ENCODE peak calls at places on chromosomes 11 and 22, in five cellular contexts. One of them, this sample, is unnamed.
A peak's percentile ranks its signal among the peaks of the same experiment; 100 is the strongest.

GRCh38 chr11:12474871-12475270 is 97.5 kb downstream of the PARVA start:
- DNase-seq in spleen: no peak
- DNase-seq in HAP-1: no peak
- DNase-seq in psoas muscle: no peak
- DNase-seq in cardiac muscle cell: no peak
- DNase-seq in this sample: no peak

GRCh38 chr11:120908521-120909181 is 115.3 kb upstream of the TBCEL start:
- DNase-seq in psoas muscle: no peak
- DNase-seq in spleen: peak; percentile 80
- DNase-seq in HAP-1: no peak
- DNase-seq in cardiac muscle cell: peak; percentile 7
- DNase-seq in this sample: no peak

GRCh38 chr11:20399498-20399897 is 12.0 kb downstream of the PRMT3 start:
- DNase-seq in HAP-1: peak; percentile 72
- DNase-seq in psoas muscle: no peak
- DNase-seq in spleen: no peak
- DNase-seq in cardiac muscle cell: no peak
- DNase-seq in this sample: no peak

GRCh38 chr11:18046116-18046777 is at the start of gene TPH1:
- DNase-seq in spleen: no peak
- DNase-seq in HAP-1: no peak
- DNase-seq in cardiac muscle cell: peak; percentile 74
- DNase-seq in psoas muscle: peak; percentile 23
- DNase-seq in this sample: no peak

GRCh38 chr22:37930270-37930951 is 23.0 kb downstream of the C22orf23 start:
- DNase-seq in cardiac muscle cell: peak; percentile 29
- DNase-seq in spleen: no peak
- DNase-seq in HAP-1: no peak
- DNase-seq in psoas muscle: no peak
- DNase-seq in this sample: no peak

GRCh38 chr11:129792663-129793062 is 23.0 kb upstream of the TMEM45B start:
- DNase-seq in HAP-1: no peak
- DNase-seq in cardiac muscle cell: no peak
- DNase-seq in spleen: no peak
- DNase-seq in psoas muscle: no peak
- DNase-seq in this sample: no peak

GRCh38 chr11:33893711-33894401 is 2.0 kb upstream of the LMO2 start:
- DNase-seq in cardiac muscle cell: peak; percentile 86
- DNase-seq in spleen: peak; percentile 85
- DNase-seq in HAP-1: no peak
- DNase-seq in psoas muscle: no peak
- DNase-seq in this sample: peak; percentile 68

GRCh38 chr11:117998201-117998579 is 12.0 kb downstream of the IL10RA start:
- DNase-seq in HAP-1: no peak
- DNase-seq in psoas muscle: no peak
- DNase-seq in cardiac muscle cell: no peak
- DNase-seq in spleen: no peak
- DNase-seq in this sample: no peak

GRCh38 chr22:33018232-33018864 is 39.8 kb downstream of the SYN3 start:
- DNase-seq in HAP-1: peak; percentile 55
- DNase-seq in psoas muscle: peak; percentile 33
- DNase-seq in cardiac muscle cell: peak; percentile 67
- DNase-seq in spleen: no peak
- DNase-seq in this sample: no peak

GRCh38 chr22:30239421-30240405 is 6.8 kb downstream of the LIF start:
- DNase-seq in psoas muscle: no peak
- DNase-seq in cardiac muscle cell: no peak
- DNase-seq in spleen: no peak
- DNase-seq in HAP-1: no peak
- DNase-seq in this sample: no peak

GRCh38 chr22:30240541-30241417 is 5.8 kb downstream of the LIF start:
- DNase-seq in cardiac muscle cell: no peak
- DNase-seq in spleen: no peak
- DNase-seq in psoas muscle: no peak
- DNase-seq in HAP-1: no peak
- DNase-seq in this sample: no peak

GRCh38 chr22:30238136-30238535 is 8.4 kb downstream of the LIF start:
- DNase-seq in psoas muscle: no peak
- DNase-seq in cardiac muscle cell: peak; percentile 57
- DNase-seq in HAP-1: no peak
- DNase-seq in spleen: no peak
- DNase-seq in this sample: no peak

GRCh38 chr22:30236875-30237274 is 9.7 kb downstream of the LIF start:
- DNase-seq in psoas muscle: no peak
- DNase-seq in spleen: no peak
- DNase-seq in cardiac muscle cell: no peak
- DNase-seq in HAP-1: no peak
- DNase-seq in this sample: no peak

GRCh38 chr22:30238661-30239420 is 7.7 kb downstream of the LIF start:
- DNase-seq in spleen: no peak
- DNase-seq in psoas muscle: no peak
- DNase-seq in cardiac muscle cell: peak; percentile 88
- DNase-seq in HAP-1: no peak
- DNase-seq in this sample: no peak
- H3K4me1 ChIP-seq in spleen: peaks cover 27% of the 10 kb centered on the region
- H3K4me1 ChIP-seq in psoas muscle: no peaks in the 10 kb centered on the region
- H3K4me1 ChIP-seq in cardiac muscle cell: peaks cover 3% of the 10 kb centered on the region
- H3K4me1 ChIP-seq in HAP-1: peaks cover 6% of the 10 kb centered on the region
- H3K4me1 ChIP-seq in this sample: peaks cover 8% of the 10 kb centered on the region

DNA sequence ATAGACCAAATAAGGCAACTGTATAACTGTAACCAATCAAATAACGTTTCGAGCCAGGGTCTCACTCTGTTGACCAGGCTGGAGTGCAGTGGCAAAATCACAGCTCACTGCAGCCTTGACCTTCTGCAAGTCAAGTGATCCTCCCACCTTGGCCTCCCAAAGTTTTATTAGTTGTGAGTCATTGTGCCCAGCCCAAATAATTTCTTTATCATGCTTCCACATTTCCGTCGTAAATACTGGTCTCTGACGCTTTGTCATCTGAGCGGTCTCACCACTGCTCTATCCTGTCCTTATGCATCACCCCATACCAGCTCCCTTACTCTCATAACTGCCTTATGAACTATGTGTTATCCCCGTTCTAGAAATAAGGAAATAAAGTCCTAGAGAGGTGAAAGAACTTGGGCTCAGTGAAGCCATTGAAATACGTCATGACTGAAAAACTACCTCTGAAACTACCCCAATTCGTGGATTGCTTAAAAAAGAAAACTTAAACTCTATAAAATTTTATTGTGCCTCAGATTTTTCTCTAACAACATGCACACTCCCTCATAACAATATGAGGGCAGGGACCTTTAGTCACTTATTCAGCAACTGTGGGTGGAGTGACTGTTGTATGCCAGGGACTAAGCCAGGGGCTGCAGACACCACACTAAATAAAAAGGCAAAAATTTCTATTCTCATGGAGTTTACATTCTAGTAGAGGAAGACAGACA is 15.8 kb upstream of the RTN4RL2 start:
- DNase-seq in psoas muscle: no peak
- DNase-seq in cardiac muscle cell: no peak
- DNase-seq in HAP-1: no peak
- DNase-seq in spleen: peak; percentile 2
- DNase-seq in this sample: no peak
- H3K4me1 ChIP-seq in psoas muscle: no peaks in the 10 kb centered on the region
- H3K4me1 ChIP-seq in cardiac muscle cell: no peaks in the 10 kb centered on the region
- H3K4me1 ChIP-seq in HAP-1: no peaks in the 10 kb centered on the region
- H3K4me1 ChIP-seq in spleen: no peaks in the 10 kb centered on the region
- H3K4me1 ChIP-seq in this sample: no peaks in the 10 kb centered on the region

GRCh38 chr11:3964056-3964455 is 108.6 kb downstream of the STIM1 start:
- DNase-seq in psoas muscle: no peak
- DNase-seq in spleen: no peak
- DNase-seq in HAP-1: no peak
- DNase-seq in cardiac muscle cell: no peak
- DNase-seq in this sample: no peak
- H3K4me1 ChIP-seq in psoas muscle: peaks cover 48% of the 10 kb centered on the region
- H3K4me1 ChIP-seq in spleen: peaks cover 24% of the 10 kb centered on the region
- H3K4me1 ChIP-seq in HAP-1: no peaks in the 10 kb centered on the region
- H3K4me1 ChIP-seq in cardiac muscle cell: peaks cover 9% of the 10 kb centered on the region
- H3K4me1 ChIP-seq in this sample: peaks cover 63% of the 10 kb centered on the region

GRCh38 chr22:24444251-24444650 is 16.9 kb downstream of the ADORA2A start:
- DNase-seq in cardiac muscle cell: no peak
- DNase-seq in HAP-1: no peak
- DNase-seq in psoas muscle: no peak
- DNase-seq in spleen: no peak
- DNase-seq in this sample: no peak

GRCh38 chr22:24440718-24441405 is 13.5 kb downstream of the ADORA2A start:
- DNase-seq in spleen: peak; percentile 79
- DNase-seq in HAP-1: no peak
- DNase-seq in psoas muscle: no peak
- DNase-seq in cardiac muscle cell: no peak
- DNase-seq in this sample: no peak

GRCh38 chr22:24443668-24444067 is 16.3 kb downstream of the ADORA2A start:
- DNase-seq in cardiac muscle cell: no peak
- DNase-seq in spleen: no peak
- DNase-seq in psoas muscle: no peak
- DNase-seq in HAP-1: no peak
- DNase-seq in this sample: no peak

GRCh38 chr22:24441406-24442351 is 14.3 kb downstream of the ADORA2A start:
- DNase-seq in HAP-1: no peak
- DNase-seq in psoas muscle: no peak
- DNase-seq in spleen: no peak
- DNase-seq in cardiac muscle cell: no peak
- DNase-seq in this sample: no peak

DNA sequence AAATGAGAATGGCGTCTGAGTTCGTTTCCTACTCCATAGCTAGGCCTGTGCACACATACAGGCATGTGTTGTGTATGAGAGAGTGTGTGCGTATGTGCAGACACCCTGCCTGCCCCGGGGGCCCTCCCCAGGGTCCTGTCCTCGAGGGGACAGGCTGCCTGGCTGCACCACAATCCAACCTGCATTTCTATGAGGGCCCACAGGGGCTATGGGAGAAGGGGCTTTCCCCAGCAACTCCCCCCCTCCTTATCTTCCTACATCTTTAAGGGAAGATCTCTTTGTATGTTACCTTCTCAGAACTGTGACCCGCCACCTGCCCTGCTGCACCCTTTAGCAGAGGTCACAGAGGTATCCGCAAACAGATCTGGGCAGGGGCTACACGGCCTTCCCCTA is 14.9 kb downstream of the ADORA2A start:
- DNase-seq in cardiac muscle cell: no peak
- DNase-seq in spleen: no peak
- DNase-seq in HAP-1: no peak
- DNase-seq in psoas muscle: no peak
- DNase-seq in this sample: no peak
- H3K4me1 ChIP-seq in cardiac muscle cell: peaks cover 17% of the 10 kb centered on the region
- H3K4me1 ChIP-seq in spleen: peaks cover 83% of the 10 kb centered on the region
- H3K4me1 ChIP-seq in HAP-1: peaks cover 4% of the 10 kb centered on the region
- H3K4me1 ChIP-seq in psoas muscle: peaks cover 11% of the 10 kb centered on the region
- H3K4me1 ChIP-seq in this sample: peaks cover 5% of the 10 kb centered on the region

GRCh38 chr11:128680906-128681305 is 13.0 kb upstream of the FLI1 start:
- DNase-seq in psoas muscle: no peak
- DNase-seq in cardiac muscle cell: no peak
- DNase-seq in HAP-1: no peak
- DNase-seq in spleen: no peak
- DNase-seq in this sample: no peak

DNA sequence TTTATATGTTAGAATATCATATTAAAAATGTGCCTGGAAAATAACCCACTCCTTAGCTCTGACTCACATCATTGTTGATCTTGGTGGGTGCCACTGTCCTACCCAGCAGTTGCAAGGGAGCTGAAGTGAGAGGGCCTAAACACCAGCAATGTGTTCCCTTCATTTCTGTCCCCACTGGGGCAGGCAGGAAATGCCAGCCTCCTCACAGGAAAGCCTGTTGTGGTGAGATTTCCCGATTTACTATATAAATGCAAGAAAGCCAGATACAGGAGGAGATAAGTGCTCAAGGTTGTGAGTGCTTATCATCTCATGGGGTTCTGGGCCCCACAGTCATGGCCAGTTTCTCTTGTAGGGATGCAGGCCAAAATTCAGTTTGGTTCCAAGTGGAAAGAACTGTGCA is 15.9 kb upstream of the FLI1 start:
- DNase-seq in cardiac muscle cell: no peak
- DNase-seq in spleen: no peak
- DNase-seq in HAP-1: no peak
- DNase-seq in psoas muscle: no peak
- DNase-seq in this sample: no peak
- H3K4me1 ChIP-seq in cardiac muscle cell: no peaks in the 10 kb centered on the region
- H3K4me1 ChIP-seq in spleen: peaks cover 35% of the 10 kb centered on the region
- H3K4me1 ChIP-seq in HAP-1: no peaks in the 10 kb centered on the region
- H3K4me1 ChIP-seq in psoas muscle: no peaks in the 10 kb centered on the region
- H3K4me1 ChIP-seq in this sample: peaks cover 17% of the 10 kb centered on the region

GRCh38 chr11:122202161-122202950 is 86.3 kb upstream of the BLID start:
- DNase-seq in spleen: no peak
- DNase-seq in psoas muscle: no peak
- DNase-seq in HAP-1: no peak
- DNase-seq in cardiac muscle cell: peak; percentile 83
- DNase-seq in this sample: no peak

GRCh38 chr11:122202951-122203456 is 87.0 kb upstream of the BLID start:
- DNase-seq in cardiac muscle cell: peak; percentile 83
- DNase-seq in psoas muscle: peak; percentile 70
- DNase-seq in HAP-1: peak; percentile 40
- DNase-seq in spleen: peak; percentile 84
- DNase-seq in this sample: peak; percentile 4

GRCh38 chr11:122207505-122207904 is 91.5 kb upstream of the BLID start:
- DNase-seq in spleen: no peak
- DNase-seq in psoas muscle: no peak
- DNase-seq in HAP-1: no peak
- DNase-seq in cardiac muscle cell: peak; percentile 84
- DNase-seq in this sample: no peak

GRCh38 chr11:122204206-122204605 is 88.2 kb upstream of the BLID start:
- DNase-seq in HAP-1: no peak
- DNase-seq in cardiac muscle cell: no peak
- DNase-seq in spleen: no peak
- DNase-seq in psoas muscle: no peak
- DNase-seq in this sample: no peak

GRCh38 chr11:122205036-122205435 is 89.0 kb upstream of the BLID start:
- DNase-seq in spleen: no peak
- DNase-seq in cardiac muscle cell: no peak
- DNase-seq in psoas muscle: no peak
- DNase-seq in HAP-1: no peak
- DNase-seq in this sample: no peak
- H3K4me1 ChIP-seq in spleen: peaks cover 6% of the 10 kb centered on the region
- H3K4me1 ChIP-seq in cardiac muscle cell: peaks cover 14% of the 10 kb centered on the region
- H3K4me1 ChIP-seq in psoas muscle: peaks cover 34% of the 10 kb centered on the region
- H3K4me1 ChIP-seq in HAP-1: no peaks in the 10 kb centered on the region
- H3K4me1 ChIP-seq in this sample: no peaks in the 10 kb centered on the region

DNA sequence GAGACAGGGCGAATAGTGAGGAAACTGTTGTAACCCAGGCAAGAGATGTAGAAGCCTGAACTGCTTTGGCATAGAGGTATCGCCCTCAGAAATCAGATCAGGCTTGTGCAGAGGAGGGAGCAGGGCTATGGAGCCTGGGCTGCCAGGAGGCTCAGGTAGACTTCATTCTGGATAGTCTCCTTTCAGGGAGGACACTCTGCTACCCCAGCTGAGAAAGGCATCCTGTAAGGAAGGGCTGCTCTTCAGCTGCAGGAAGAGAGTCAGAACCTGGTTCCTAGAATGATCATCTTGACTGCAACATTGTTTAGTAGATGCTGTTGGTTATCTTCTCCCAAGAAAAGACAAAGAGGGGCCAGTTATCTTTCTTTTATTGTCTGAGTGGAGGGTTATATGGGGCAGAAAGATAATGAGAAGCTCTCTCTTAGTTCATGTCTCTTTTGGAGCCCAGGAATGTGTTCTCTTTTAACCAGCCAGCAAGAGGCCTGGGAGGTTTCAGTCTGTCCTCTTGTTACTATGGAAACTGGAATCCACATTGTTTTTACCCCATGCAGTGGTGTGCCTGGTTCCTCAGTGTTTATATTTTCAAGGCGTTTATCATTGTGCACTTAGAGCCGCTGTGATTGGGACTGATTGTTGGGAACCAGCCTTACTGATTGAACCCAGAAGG is 95.7 kb downstream of the STIM1 start:
- DNase-seq in HAP-1: peak; percentile 36
- DNase-seq in psoas muscle: no peak
- DNase-seq in spleen: no peak
- DNase-seq in cardiac muscle cell: peak; percentile 85
- DNase-seq in this sample: peak; percentile 45
- H3K4me1 ChIP-seq in HAP-1: no peaks in the 10 kb centered on the region
- H3K4me1 ChIP-seq in psoas muscle: peaks cover 86% of the 10 kb centered on the region
- H3K4me1 ChIP-seq in spleen: peaks cover 95% of the 10 kb centered on the region
- H3K4me1 ChIP-seq in cardiac muscle cell: peaks cover 50% of the 10 kb centered on the region
- H3K4me1 ChIP-seq in this sample: peaks cover 98% of the 10 kb centered on the region